ENCODE peak calls at places on chromosomes 2 and 18, in eight cellular contexts. Q is AG04450; L is thoracic aorta; K is iPS DF 6.9; S is CD4-positive, alpha-beta memory T cell; B is endodermal cell; Z is Caco-2; A is body of pancreas. N is an unnamed sample.
A peak's percentile ranks its signal among the peaks of the same experiment; 100 is the strongest.

GRCh38 chr2:2747797-2748301 is 416.8 kb upstream of the MYT1L start:
- DNase-seq in B (no peak), K (no peak), S (no peak), Z (no peak), A (no peak), Q (no peak), L (no peak), N (no peak)

GRCh38 chr2:124804014-124804940 is 779.2 kb downstream of the CNTNAP5 start:
- DNase-seq in Q (no peak), Z (peak; percentile 45), L (no peak), B (peak; percentile 62), S (no peak), A (peak; percentile 12), K (peak; percentile 58), N (no peak)

GRCh38 chr2:238784671-238785527 is 63.0 kb upstream of the TWIST2 start:
- DNase-seq in S (peak; percentile 39), L (no peak), A (peak; percentile 69), Q (peak; percentile 27), B (peak; percentile 86), K (peak; percentile 5), Z (peak; percentile 47), N (peak; percentile 67)

GRCh38 chr2:30706534-30707303 is 100.5 kb downstream of the CAPN13 start:
- DNase-seq in K (no peak), A (peak; percentile 72), Z (peak; percentile 83), L (no peak), B (peak; percentile 83), Q (no peak), S (peak; percentile 64), N (peak; percentile 66)

GRCh38 chr2:154700142-154700541 is 1.6 kb downstream of the KCNJ3 start:
- DNase-seq in Q (no peak), L (no peak), B (no peak), Z (no peak), A (no peak), S (no peak), K (no peak), N (no peak)

GRCh38 chr2:142140434-142140845 is 9.6 kb upstream of the LRP1B start:
- DNase-seq in Q (no peak), S (no peak), B (no peak), L (no peak), Z (no peak), K (no peak), A (no peak), N (no peak)

GRCh38 chr2:70425682-70426301 is 123.9 kb upstream of the FAM136A start:
- DNase-seq in S (no peak), A (no peak), K (no peak), Q (no peak), B (peak; percentile 53), Z (no peak), L (no peak), N (no peak)

GRCh38 chr2:101223814-101224231 is 28.9 kb upstream of the CNOT11 start:
- DNase-seq in K (no peak), A (no peak), Q (no peak), S (peak; percentile 72), B (no peak), L (no peak), Z (no peak), N (no peak)

GRCh38 chr2:55163258-55163657 is 68.8 kb downstream of the CLHC1 start:
- DNase-seq in A (no peak), L (no peak), S (no peak), B (no peak), K (no peak), Q (no peak), Z (no peak), N (no peak)

GRCh38 chr18:50279752-50280151 is 1.6 kb downstream of the MBD1 start:
- DNase-seq in K (no peak), B (no peak), S (no peak), Z (no peak), Q (no peak), L (no peak), A (no peak), N (no peak)
- H3K4me3 ChIP-seq in K (no peak overlapping the region), B (peak overlapping the region; percentile 100), S (no peak overlapping the region), Z (peak overlapping the region; percentile 7), Q (peak overlapping the region; percentile 98), L (peak overlapping the region; percentile 90), A (no peak overlapping the region), N (peak overlapping the region; percentile 93)

GRCh38 chr2:120720176-120720575 is 15.5 kb upstream of the GLI2 start:
- DNase-seq in A (no peak), S (no peak), B (peak; percentile 23), L (no peak), K (no peak), Z (no peak), Q (no peak), N (no peak)
- H3K4me3 ChIP-seq in A (no peak overlapping the region), S (no peak overlapping the region), B (no peak overlapping the region), L (no peak overlapping the region), K (no peak overlapping the region), Z (no peak overlapping the region), Q (no peak overlapping the region), N (no peak overlapping the region)

DNA sequence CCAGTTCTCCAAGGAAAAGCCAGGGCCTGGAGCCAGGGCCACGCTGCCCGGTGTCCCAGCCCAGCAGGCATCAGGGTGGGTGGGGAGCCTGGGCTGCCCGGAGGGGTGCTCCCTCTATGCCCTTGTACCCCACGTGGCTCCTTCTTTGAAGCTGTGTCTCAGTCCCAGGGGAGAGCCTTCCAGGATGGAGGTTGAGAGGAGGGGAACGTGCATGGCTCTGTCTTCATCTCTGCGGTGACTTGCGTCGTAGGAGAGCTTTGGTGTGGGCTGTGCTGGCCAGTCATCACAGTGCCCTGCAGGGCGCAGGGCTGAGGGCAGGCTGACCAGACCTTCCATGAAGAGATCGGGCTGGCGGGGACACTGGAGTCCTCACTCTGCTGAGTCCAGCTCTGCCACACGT is 197.2 kb downstream of the LDLRAD4 start:
- DNase-seq in K (no peak), Q (no peak), Z (no peak), A (no peak), B (no peak), L (no peak), S (no peak), N (no peak)
- H3K4me3 ChIP-seq in K (no peak overlapping the region), Q (no peak overlapping the region), Z (no peak overlapping the region), A (no peak overlapping the region), B (no peak overlapping the region), L (no peak overlapping the region), S (no peak overlapping the region), N (no peak overlapping the region)

GRCh38 chr2:96772903-96773675 is 12.4 kb downstream of the CNNM4 start:
- DNase-seq in B (no peak), A (no peak), Z (no peak), K (no peak), S (no peak), L (no peak), Q (no peak), N (no peak)

GRCh38 chr2:96770451-96770850 is 9.7 kb downstream of the CNNM4 start:
- DNase-seq in S (no peak), K (no peak), Z (no peak), Q (no peak), A (no peak), B (no peak), L (no peak), N (no peak)

GRCh38 chr2:96775160-96775559 is 14.5 kb downstream of the CNNM4 start:
- DNase-seq in Q (no peak), L (no peak), K (no peak), A (no peak), S (no peak), Z (no peak), B (no peak), N (no peak)

GRCh38 chr2:96771792-96772618 is 11.3 kb downstream of the CNNM4 start:
- DNase-seq in L (no peak), B (no peak), Z (peak; percentile 86), A (peak; percentile 62), Q (no peak), S (no peak), K (no peak), N (no peak)

GRCh38 chr2:96773922-96774321 is 13.2 kb downstream of the CNNM4 start:
- DNase-seq in Q (no peak), K (no peak), S (peak; percentile 66), B (peak; percentile 59), L (no peak), Z (no peak), A (no peak), N (no peak)
- H3K4me3 ChIP-seq in Q (no peak overlapping the region), K (no peak overlapping the region), S (peak overlapping the region; percentile 63), B (no peak overlapping the region), L (peak overlapping the region; percentile 49), Z (no peak overlapping the region), A (no peak overlapping the region), N (no peak overlapping the region)

DNA sequence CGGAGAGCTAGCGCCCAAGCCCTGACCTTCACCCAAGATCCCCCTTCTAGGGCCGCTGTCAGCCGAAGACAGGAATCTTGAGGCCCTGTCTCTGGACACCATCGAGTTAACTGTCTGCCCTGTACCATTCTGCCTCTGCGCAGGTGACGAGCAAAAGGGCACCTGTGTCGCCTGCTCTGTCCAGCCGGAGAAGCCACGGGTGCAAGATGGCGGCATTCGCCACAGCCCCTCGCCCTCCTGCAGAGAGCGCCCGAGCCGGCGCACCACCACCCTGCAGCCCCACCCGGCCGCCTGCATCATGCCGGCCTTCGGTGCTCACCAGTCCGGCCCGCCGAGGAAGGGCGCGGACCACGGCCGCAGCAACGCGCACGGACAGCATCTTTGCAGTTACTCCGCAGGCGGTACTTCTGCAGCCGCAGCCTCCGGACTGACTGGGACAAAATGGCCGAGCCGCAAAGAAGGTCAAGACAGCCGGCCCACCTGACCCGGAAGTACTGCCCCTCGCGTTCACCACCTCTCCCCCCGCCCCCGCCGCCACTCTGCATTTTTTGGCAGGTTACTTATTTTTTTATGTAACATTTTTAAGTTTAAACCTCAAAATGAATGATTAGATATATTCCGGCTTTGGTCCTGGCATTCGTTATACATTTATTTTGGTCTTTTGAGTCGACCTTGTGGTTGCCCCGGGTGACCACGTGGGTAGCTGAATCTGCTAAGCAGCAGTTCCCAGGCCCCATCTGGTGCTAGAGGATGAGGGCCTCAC is at the start of gene ATP5F1A:
- DNase-seq in Q (peak; percentile 36), A (peak; percentile 84), L (peak; percentile 67), Z (peak; percentile 79), B (peak; percentile 94), K (no peak), S (peak; percentile 86), N (peak; percentile 94)
- H3K4me3 ChIP-seq in Q (peak within 1 kb of the TSS; percentile 95), A (peak within 1 kb of the TSS; percentile 96), L (peak within 1 kb of the TSS; percentile 96), Z (peak within 1 kb of the TSS; percentile 58), B (peak within 1 kb of the TSS; percentile 97), K (peak within 1 kb of the TSS; percentile 98), S (peak within 1 kb of the TSS; percentile 39), N (peak within 1 kb of the TSS; percentile 93)

GRCh38 chr18:6731197-6731596 is 1.7 kb downstream of the ARHGAP28 start:
- DNase-seq in K (no peak), L (no peak), Q (peak; percentile 89), Z (no peak), B (no peak), S (no peak), A (peak; percentile 22), N (no peak)

GRCh38 chr18:6728318-6728717 is 1.2 kb upstream of the ARHGAP28 start:
- DNase-seq in A (no peak), Q (no peak), K (no peak), L (no peak), Z (peak; percentile 37), S (no peak), B (no peak), N (no peak)

GRCh38 chr18:6732952-6733351 is 3.4 kb downstream of the ARHGAP28 start:
- DNase-seq in L (no peak), S (no peak), Q (no peak), A (no peak), Z (no peak), B (no peak), K (no peak), N (no peak)

GRCh38 chr18:6728809-6729246 is 688 bp upstream of the ARHGAP28 start:
- DNase-seq in K (no peak), L (no peak), B (no peak), Q (no peak), S (no peak), Z (no peak), A (no peak), N (no peak)

GRCh38 chr18:6729247-6730091 is at the start of gene ARHGAP28:
- DNase-seq in Z (peak; percentile 97), K (peak; percentile 54), A (peak; percentile 79), S (no peak), B (peak; percentile 96), Q (peak; percentile 86), L (no peak), N (peak; percentile 76)
- H3K4me3 ChIP-seq in Z (peak within 1 kb of the TSS; percentile 72), K (peak within 1 kb of the TSS; percentile 81), A (peak within 1 kb of the TSS; percentile 27), S (no peak within 1 kb of the TSS), B (peak within 1 kb of the TSS; percentile 92), Q (peak within 1 kb of the TSS; percentile 72), L (peak within 1 kb of the TSS; percentile 69), N (peak within 1 kb of the TSS; percentile 61)